ENCODE peak calls at places on chromosomes 3 and 15, in six cellular contexts. V is mesenchymal stem cell, W is mesendoderm, U is H1, F is trophoblast cell, C is IMR-90. M is an unnamed sample.

GRCh38 chr3:49642708-49643145 is 31.4 kb upstream of the APEH start:
- DNase-seq in V (no peak), W (no peak), U (no peak), F (no peak), C (no peak), M (no peak)

GRCh38 chr3:12476238-12476897 is 7.9 kb upstream of the TSEN2 start:
- DNase-seq in V (peak; percentile 57), W (no peak), U (no peak), F (no peak), C (peak; percentile 77), M (no peak)

GRCh38 chr3:16467368-16467767 is 46.1 kb downstream of the RFTN1 start:
- DNase-seq in V (peak; percentile 58), W (no peak), U (no peak), F (peak; percentile 4), C (no peak), M (no peak)

GRCh38 chr15:51917493-51917892 is 54.1 kb downstream of the LEO1 start:
- DNase-seq in V (peak; percentile 28), W (peak; percentile 82), U (peak; percentile 31), F (no peak), C (peak; percentile 30), M (no peak)

GRCh38 chr3:195900426-195901355 is 7.7 kb downstream of the TNK2 start:
- DNase-seq in V (no peak), W (no peak), U (no peak), F (peak; percentile 22), C (peak; percentile 54), M (no peak)

GRCh38 chr15:22884344-22884743 is 45.9 kb downstream of the NIPA2 start:
- DNase-seq in V (no peak), W (no peak), U (no peak), F (no peak), C (no peak), M (no peak)

GRCh38 chr15:74277245-74277644 is 41.1 kb downstream of the CCDC33 start:
- DNase-seq in V (no peak), W (no peak), U (no peak), F (no peak), C (no peak), M (no peak)

GRCh38 chr3:112117826-112118571 is 15.0 kb downstream of the GCSAM start:
- DNase-seq in V (no peak), W (peak; percentile 45), U (no peak), F (no peak), C (no peak), M (no peak)

GRCh38 chr3:153291052-153291689 is 129.1 kb downstream of the RAP2B start:
- DNase-seq in V (peak; percentile 34), W (peak; percentile 76), U (peak; percentile 13), F (peak; percentile 52), C (no peak), M (no peak)

GRCh38 chr15:69044899-69045298 is 30.4 kb downstream of the NOX5 start:
- DNase-seq in V (peak; percentile 90), W (peak; percentile 84), U (no peak), F (peak; percentile 95), C (peak; percentile 69), M (no peak)

GRCh38 chr3:31235062-31235704 is 297.5 kb upstream of the STT3B start:
- DNase-seq in V (no peak), W (no peak), U (no peak), F (no peak), C (no peak), M (no peak)

GRCh38 chr3:32238816-32239637 is 547 bp downstream of the CMTM8 start:
- DNase-seq in V (peak; percentile 38), W (peak; percentile 59), U (no peak), F (peak; percentile 50), C (peak; percentile 10), M (no peak)

GRCh38 chr15:88661041-88661765 is 22.4 kb downstream of the ISG20 start:
- DNase-seq in V (no peak), W (no peak), U (no peak), F (no peak), C (peak; percentile 49), M (no peak)

GRCh38 chr3:45644467-45645201 is 44.6 kb upstream of the SACM1L start:
- DNase-seq in V (peak; percentile 87), W (no peak), U (no peak), F (peak; percentile 86), C (peak; percentile 93), M (no peak)
- H3K4me3 ChIP-seq in V (no peak overlapping the region), W (no peak overlapping the region), U (no peak overlapping the region), F (no peak overlapping the region), C (no peak overlapping the region), M (no peak overlapping the region)

GRCh38 chr3:135154186-135154585 is 359.1 kb downstream of the EPHB1 start:
- DNase-seq in V (no peak), W (no peak), U (no peak), F (no peak), C (no peak), M (no peak)
- H4K8ac ChIP-seq in V (no peak overlapping the region), W (no peak overlapping the region), U (no peak overlapping the region), F (no peak overlapping the region), C (no peak overlapping the region), M (no peak overlapping the region)

DNA sequence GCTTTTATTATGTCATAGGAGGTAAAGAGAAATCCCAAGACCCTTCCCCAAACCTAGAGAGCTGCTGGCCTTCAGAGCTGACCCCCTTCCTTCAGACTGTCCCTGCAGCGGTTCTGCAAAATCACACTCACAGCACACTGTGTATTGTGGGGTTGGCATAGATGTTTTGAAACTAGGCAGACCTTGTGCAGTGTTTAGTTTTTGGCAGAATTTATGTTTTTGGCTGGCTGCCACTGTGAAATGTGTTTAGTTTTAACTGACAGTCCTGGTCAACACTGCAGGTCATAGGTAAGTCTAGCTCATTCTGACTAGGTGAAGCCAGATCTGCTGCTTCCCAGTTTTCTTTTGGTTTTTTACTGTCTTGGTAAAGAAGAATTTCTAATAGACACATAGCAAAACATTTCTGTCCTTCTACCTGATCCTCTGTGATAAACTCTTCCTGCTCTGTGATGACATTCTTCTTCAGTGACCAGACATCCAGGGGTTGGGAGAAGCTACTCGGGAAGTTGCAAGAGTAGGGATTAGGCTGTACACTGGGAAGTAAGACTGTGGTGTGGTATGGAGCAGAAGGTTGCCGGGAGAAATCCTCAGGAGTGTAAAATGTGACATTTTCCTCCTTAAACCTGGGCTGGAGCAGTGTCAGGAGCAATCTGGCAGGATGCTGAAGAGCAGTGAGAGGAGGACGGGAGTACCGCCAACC is 209.6 kb upstream of the MCTP2 start:
- DNase-seq in V (no peak), W (no peak), U (no peak), F (peak; percentile 3), C (no peak), M (no peak)
- H3K27ac ChIP-seq in V (no peak overlapping the region), W (no peak overlapping the region), U (no peak overlapping the region), F (no peak overlapping the region), C (no peak overlapping the region), M (no peak overlapping the region)

DNA sequence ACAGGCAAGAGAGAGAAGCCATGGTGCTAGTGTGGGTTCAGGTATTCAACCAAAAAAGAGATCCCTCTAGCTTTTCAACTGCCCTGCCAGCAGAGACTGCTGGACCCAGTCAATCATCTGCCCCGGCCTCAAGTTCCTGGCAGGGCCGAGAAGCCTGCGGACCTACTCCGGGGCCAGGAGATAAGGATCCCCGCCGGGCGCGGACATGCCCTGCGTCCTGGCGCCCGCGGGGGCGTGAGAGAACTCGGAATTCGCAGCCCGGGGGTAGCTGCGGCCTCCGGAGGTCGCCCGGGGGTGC is 821 bp upstream of the MAGI1 start:
- DNase-seq in V (peak; percentile 45), W (peak; percentile 82), U (no peak), F (peak; percentile 88), C (no peak), M (no peak)
- H3K4me3 ChIP-seq in V (peak overlapping the region; percentile 62), W (peak overlapping the region; percentile 76), U (peak overlapping the region; percentile 76), F (peak overlapping the region; percentile 71), C (peak overlapping the region; percentile 54), M (peak overlapping the region; percentile 81)

DNA sequence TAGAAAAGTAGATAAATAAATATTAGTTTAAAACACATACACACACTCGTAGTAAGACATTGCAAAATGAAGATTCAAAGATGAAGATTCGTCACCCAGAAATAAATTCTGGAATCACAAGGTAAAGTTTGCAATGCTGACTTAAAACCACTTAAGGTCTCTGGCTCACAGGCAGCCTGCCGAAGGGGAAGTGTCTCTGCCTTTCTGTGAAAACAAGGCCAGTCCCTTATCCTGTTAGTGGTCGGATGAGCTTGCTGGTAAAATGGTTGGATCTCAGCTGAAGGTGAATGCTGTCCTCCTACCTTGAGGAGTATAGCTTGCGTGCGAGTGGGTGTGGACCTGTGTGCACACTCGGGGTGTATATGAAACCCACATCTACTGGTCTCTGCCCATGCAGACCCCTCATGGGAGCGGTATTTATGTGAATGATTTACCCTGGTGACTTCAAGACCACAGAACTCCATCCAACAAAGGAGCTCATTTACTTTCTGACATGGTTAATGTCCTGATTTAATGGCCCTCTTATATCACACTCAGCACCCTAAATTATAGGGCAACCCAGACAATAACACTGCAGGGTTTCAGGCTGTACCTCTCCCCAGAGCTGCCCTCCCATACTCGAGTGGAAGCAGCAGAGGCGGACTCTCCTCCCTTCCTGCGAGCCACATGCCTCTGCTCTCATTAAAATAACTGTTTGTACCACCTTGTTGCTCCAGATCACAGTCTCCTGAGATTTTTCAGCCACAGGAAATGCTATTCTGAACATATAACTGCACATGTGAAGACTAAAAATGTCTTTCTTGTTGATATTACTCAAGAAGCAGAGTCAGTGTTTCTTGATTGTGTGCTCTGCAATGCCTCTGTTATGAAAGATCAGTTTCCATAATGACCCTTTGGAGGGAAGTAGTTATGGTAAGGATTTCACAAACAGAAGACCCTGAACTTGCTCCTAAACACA is 45.9 kb upstream of the ALDH1A3 start:
- DNase-seq in V (no peak), W (no peak), U (no peak), F (no peak), C (no peak), M (no peak)
- H4K8ac ChIP-seq in V (no peak overlapping the region), W (no peak overlapping the region), U (no peak overlapping the region), F (no peak overlapping the region), C (no peak overlapping the region), M (no peak overlapping the region)

GRCh38 chr3:79367803-79368202 is 400.0 kb downstream of the ROBO1 start:
- DNase-seq in V (no peak), W (no peak), U (no peak), F (peak; percentile 82), C (no peak), M (no peak)

GRCh38 chr3:79366414-79366813 is 401.4 kb downstream of the ROBO1 start:
- DNase-seq in V (no peak), W (no peak), U (no peak), F (no peak), C (peak; percentile 5), M (no peak)

GRCh38 chr3:79361748-79362378 is 405.9 kb downstream of the ROBO1 start:
- DNase-seq in V (peak; percentile 49), W (peak; percentile 34), U (no peak), F (peak; percentile 80), C (peak; percentile 58), M (peak; percentile 21)

GRCh38 chr3:79367066-79367465 is 400.7 kb downstream of the ROBO1 start:
- DNase-seq in V (peak; percentile 67), W (no peak), U (no peak), F (peak; percentile 91), C (peak; percentile 87), M (no peak)

GRCh38 chr3:79364784-79365183 is 403.0 kb downstream of the ROBO1 start:
- DNase-seq in V (no peak), W (no peak), U (no peak), F (peak; percentile 24), C (no peak), M (no peak)
- H3K27ac ChIP-seq in V (no peak overlapping the region), W (no peak overlapping the region), U (no peak overlapping the region), F (no peak overlapping the region), C (no peak overlapping the region), M (no peak overlapping the region)

DNA sequence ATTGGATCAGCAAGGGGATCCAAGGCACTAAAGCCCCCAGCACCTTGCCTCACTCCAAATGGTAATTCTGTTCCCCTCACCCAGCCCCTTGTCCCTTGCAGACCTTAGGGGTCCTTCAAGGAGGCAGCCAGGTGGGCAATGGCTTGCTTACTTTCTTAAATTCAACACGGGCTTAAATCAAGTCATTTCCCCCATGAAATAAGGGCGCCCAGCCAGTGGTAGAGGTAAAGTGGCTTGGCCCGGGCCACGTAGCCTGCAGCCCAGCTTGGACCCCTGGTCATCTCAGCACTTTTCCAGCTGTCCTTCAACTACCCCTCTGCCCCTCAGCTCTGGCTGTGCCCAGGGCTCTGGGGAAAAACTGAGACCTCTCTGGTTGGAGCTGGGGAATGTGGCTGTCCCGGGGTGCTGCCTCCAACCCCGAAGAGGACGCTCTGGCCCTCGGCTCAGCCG is 1.2 kb downstream of the PSTPIP1 start:
- DNase-seq in V (no peak), W (no peak), U (no peak), F (no peak), C (no peak), M (no peak)
- H3K4me3 ChIP-seq in V (no peak overlapping the region), W (no peak overlapping the region), U (no peak overlapping the region), F (no peak overlapping the region), C (no peak overlapping the region), M (no peak overlapping the region)